ENCODE peak calls at places on chromosomes 1 and 21, in eight cellular contexts. W, A, G, L, M, T, Z and O are unnamed samples.

GRCh38 chr1:94528826-94529225 is 12.7 kb downstream of the F3 start:
- DNase-seq in Z (no peak), T (no peak), W (no peak), A (no peak), M (no peak), G (no peak), L (no peak), O (no peak)

GRCh38 chr1:46406881-46407608 is 12.9 kb downstream of the FAAH start:
- DNase-seq in G (no peak), T (no peak), M (no peak), L (no peak), A (no peak), W (no peak), Z (no peak), O (no peak)

GRCh38 chr1:64242895-64243756 is 39.7 kb downstream of the UBE2U start:
- DNase-seq in T (no peak), L (no peak), G (no peak), M (no peak), Z (no peak), A (peak; percentile 54), W (peak; percentile 50), O (no peak)

GRCh38 chr1:153505576-153505975 is 30.2 kb downstream of the S100A6 start:
- DNase-seq in Z (no peak), G (no peak), W (no peak), L (no peak), A (no peak), T (no peak), M (no peak), O (no peak)

GRCh38 chr1:45348020-45348419 is 7.8 kb upstream of the MUTYH start:
- DNase-seq in A (peak; percentile 24), G (no peak), W (no peak), M (no peak), L (no peak), T (no peak), Z (no peak), O (no peak)

GRCh38 chr1:22120469-22120790 is 22.5 kb downstream of the WNT4 start:
- DNase-seq in A (no peak), L (no peak), M (no peak), G (no peak), W (no peak), Z (no peak), T (no peak), O (no peak)

GRCh38 chr1:31717341-31717740 is 13.5 kb upstream of the COL16A1 start:
- DNase-seq in L (no peak), M (no peak), A (no peak), W (no peak), T (no peak), Z (no peak), G (no peak), O (no peak)

GRCh38 chr1:54409156-54410142 is 3.3 kb upstream of the SSBP3 start:
- DNase-seq in W (no peak), A (no peak), G (no peak), T (no peak), L (no peak), Z (no peak), M (no peak), O (no peak)

GRCh38 chr1:182084487-182085316 is 23.2 kb upstream of the ZNF648 start:
- DNase-seq in G (peak; percentile 87), T (peak; percentile 89), A (peak; percentile 76), W (peak; percentile 62), Z (peak; percentile 86), M (no peak), L (peak; percentile 55), O (peak; percentile 88)

GRCh38 chr1:7856345-7856744 is 3.5 kb upstream of the UTS2 start:
- DNase-seq in A (no peak), L (no peak), G (no peak), M (no peak), Z (no peak), T (no peak), W (no peak), O (no peak)

GRCh38 chr1:229024528-229025119 is 246.3 kb upstream of the RAB4A start:
- DNase-seq in T (peak; percentile 54), Z (no peak), G (peak; percentile 73), A (peak; percentile 80), M (peak; percentile 68), L (no peak), W (peak; percentile 82), O (no peak)

GRCh38 chr1:62688687-62689085 is 500 bp upstream of the DOCK7 start:
- DNase-seq in A (peak; percentile 26), T (no peak), G (no peak), L (no peak), M (no peak), W (peak; percentile 70), Z (no peak), O (no peak)

GRCh38 chr1:42793824-42794223 is 9.0 kb downstream of the TMEM269 start:
- DNase-seq in G (no peak), A (no peak), T (no peak), L (no peak), Z (no peak), M (no peak), W (no peak), O (no peak)

GRCh38 chr21:36203603-36203889 is 46.9 kb downstream of the DOP1B start:
- DNase-seq in T (no peak), W (peak; percentile 88), A (peak; percentile 83), L (no peak), G (no peak), M (peak; percentile 64), Z (no peak), O (no peak)

GRCh38 chr1:198969981-198970380 is 331.1 kb downstream of the PTPRC start:
- DNase-seq in Z (no peak), M (no peak), T (no peak), G (no peak), A (no peak), L (no peak), W (no peak), O (no peak)

GRCh38 chr1:159849972-159850371 is 12.5 kb downstream of the VSIG8 start:
- DNase-seq in L (no peak), M (no peak), T (no peak), Z (no peak), A (no peak), W (no peak), G (no peak), O (no peak)

GRCh38 chr1:30447080-30447479 is 276.3 kb downstream of the MATN1 start:
- DNase-seq in T (no peak), W (no peak), Z (peak; percentile 2), A (no peak), G (no peak), M (no peak), L (no peak), O (peak; percentile 2)

GRCh38 chr1:100868364-100868995 is 26.2 kb downstream of the EXTL2 start:
- DNase-seq in A (peak; percentile 46), L (no peak), W (peak; percentile 61), M (no peak), Z (no peak), G (no peak), T (no peak), O (peak; percentile 13)

GRCh38 chr1:225653463-225654276 is 747 bp upstream of the ENAH start:
- DNase-seq in G (peak; percentile 81), A (peak; percentile 83), T (peak; percentile 80), W (peak; percentile 13), Z (no peak), M (no peak), L (no peak), O (peak; percentile 75)

GRCh38 chr1:64934115-64934880 is 32.1 kb downstream of the JAK1 start:
- DNase-seq in A (peak; percentile 65), Z (no peak), M (peak; percentile 56), T (no peak), L (no peak), G (peak; percentile 31), W (peak; percentile 79), O (no peak)